ENCODE peak calls at places on chromosomes 1 and 21, in nine cellular contexts. A, H, X, N, Y, B, J, M and V are unnamed samples.
A peak's percentile ranks its signal among the peaks of the same experiment; 100 is the strongest.

GRCh38 chr1:59422921-59423575 is 126.2 kb downstream of the FGGY start:
- DNase-seq in A (peak; percentile 59), H (peak; percentile 70), X (peak; percentile 92), N (peak; percentile 54), Y (peak; percentile 92), B (peak; percentile 82), J (no peak), M (no peak), V (no peak)

GRCh38 chr1:116881879-116882520 is 27.7 kb upstream of the PTGFRN start:
- DNase-seq in A (no peak), H (peak; percentile 45), X (peak; percentile 36), N (peak; percentile 48), Y (peak; percentile 8), B (peak; percentile 89), J (peak; percentile 65), M (no peak), V (no peak)

GRCh38 chr1:96559707-96560588 is 161.6 kb upstream of the PTBP2 start:
- DNase-seq in A (peak; percentile 48), H (no peak), X (no peak), N (no peak), Y (no peak), B (peak; percentile 76), J (peak; percentile 99), M (no peak), V (peak; percentile 65)

GRCh38 chr1:17335821-17336718 is 28.1 kb downstream of the PADI4 start:
- DNase-seq in A (no peak), H (peak; percentile 44), X (peak; percentile 69), N (peak; percentile 46), Y (peak; percentile 42), B (no peak), J (peak; percentile 41), M (no peak), V (peak; percentile 85)

GRCh38 chr1:21909787-21910503 is 27.2 kb downstream of the HSPG2 start:
- DNase-seq in A (peak; percentile 58), H (peak; percentile 88), X (no peak), N (peak; percentile 69), Y (no peak), B (peak; percentile 89), J (peak; percentile 60), M (peak; percentile 66), V (peak; percentile 29)

GRCh38 chr21:19853709-19854575 is 1144.3 kb upstream of the NCAM2 start:
- DNase-seq in A (no peak), H (no peak), X (no peak), N (peak; percentile 33), Y (no peak), B (no peak), J (no peak), M (no peak), V (no peak)

GRCh38 chr1:186188004-186188539 is 187.0 kb downstream of the TPR start:
- DNase-seq in A (no peak), H (no peak), X (no peak), N (no peak), Y (no peak), B (no peak), J (peak; percentile 94), M (no peak), V (peak; percentile 74)

GRCh38 chr1:201506092-201506491 is 831 bp downstream of the CSRP1 start:
- DNase-seq in A (no peak), H (no peak), X (no peak), N (no peak), Y (no peak), B (no peak), J (no peak), M (no peak), V (no peak)

GRCh38 chr1:240234477-240235225 is 143.0 kb downstream of the FMN2 start:
- DNase-seq in A (no peak), H (no peak), X (no peak), N (no peak), Y (no peak), B (no peak), J (peak; percentile 83), M (no peak), V (no peak)

GRCh38 chr1:96596226-96596625 is 125.4 kb upstream of the PTBP2 start:
- DNase-seq in A (no peak), H (no peak), X (no peak), N (peak; percentile 39), Y (peak; percentile 63), B (no peak), J (peak; percentile 3), M (no peak), V (no peak)

GRCh38 chr1:67766117-67766978 is 66.9 kb downstream of the GNG12 start:
- DNase-seq in A (peak; percentile 51), H (peak; percentile 31), X (peak; percentile 34), N (peak; percentile 41), Y (no peak), B (peak; percentile 70), J (peak; percentile 94), M (no peak), V (no peak)

GRCh38 chr1:68459796-68460195 is 10.0 kb upstream of the RPE65 start:
- DNase-seq in A (no peak), H (no peak), X (no peak), N (no peak), Y (no peak), B (no peak), J (peak; percentile 37), M (no peak), V (no peak)

GRCh38 chr1:155062702-155063411 is 683 bp upstream of the EFNA4 start:
- DNase-seq in A (no peak), H (peak; percentile 35), X (peak; percentile 69), N (no peak), Y (peak; percentile 38), B (no peak), J (peak; percentile 33), M (peak; percentile 83), V (peak; percentile 64)

GRCh38 chr1:229436178-229436577 is 2.3 kb upstream of the ACTA1 start:
- DNase-seq in A (no peak), H (peak; percentile 16), X (no peak), N (no peak), Y (no peak), B (no peak), J (no peak), M (no peak), V (no peak)

GRCh38 chr1:101460709-101461108 is 223.9 kb downstream of the S1PR1 start:
- DNase-seq in A (no peak), H (no peak), X (no peak), N (no peak), Y (no peak), B (no peak), J (no peak), M (no peak), V (no peak)

GRCh38 chr1:236848274-236848925 is 53.3 kb downstream of the MTR start:
- DNase-seq in A (no peak), H (no peak), X (no peak), N (no peak), Y (no peak), B (no peak), J (no peak), M (no peak), V (no peak)

GRCh38 chr1:177122869-177123268 is 41.6 kb downstream of the ASTN1 start:
- DNase-seq in A (no peak), H (no peak), X (no peak), N (no peak), Y (no peak), B (no peak), J (no peak), M (no peak), V (no peak)

GRCh38 chr1:145740269-145740668 is 21.0 kb downstream of the CD160 start:
- DNase-seq in A (no peak), H (no peak), X (no peak), N (no peak), Y (no peak), B (no peak), J (peak; percentile 98), M (no peak), V (no peak)

GRCh38 chr1:43868741-43869067 is 64.9 kb upstream of the ARTN start:
- DNase-seq in A (no peak), H (peak; percentile 86), X (no peak), N (no peak), Y (no peak), B (no peak), J (peak; percentile 83), M (no peak), V (no peak)

GRCh38 chr1:203325004-203325417 is 19.7 kb downstream of the BTG2 start:
- DNase-seq in A (no peak), H (no peak), X (no peak), N (peak; percentile 53), Y (no peak), B (no peak), J (no peak), M (peak; percentile 77), V (no peak)

DNA sequence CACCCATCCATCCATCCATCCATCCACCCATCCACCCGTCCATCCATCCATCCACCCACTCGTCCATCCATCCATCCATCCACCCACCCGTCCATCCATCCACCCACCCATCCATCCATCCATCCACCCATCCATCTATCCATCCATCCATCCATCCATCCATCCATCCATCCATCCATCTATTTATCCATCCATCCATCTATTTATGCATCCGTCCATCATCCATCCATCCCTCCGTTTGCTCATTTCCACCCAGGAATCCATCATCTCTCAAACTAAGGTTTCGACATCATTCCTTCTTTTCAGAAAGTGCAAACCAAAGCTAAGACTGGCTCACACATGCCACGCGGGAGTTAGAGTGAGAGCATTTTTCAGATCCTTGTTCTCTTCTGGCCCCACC is 52.8 kb upstream of the POFUT2 start:
- DNase-seq in A (no peak), H (no peak), X (no peak), N (no peak), Y (no peak), B (no peak), J (no peak), M (peak; percentile 1), V (no peak)
- H3K4me3 ChIP-seq in A (no peak overlapping the region), H (no peak overlapping the region), X (no peak overlapping the region), N (no peak overlapping the region), Y (no peak overlapping the region), B (no peak overlapping the region), J (no peak overlapping the region), M (no peak overlapping the region), V (no peak overlapping the region)

DNA sequence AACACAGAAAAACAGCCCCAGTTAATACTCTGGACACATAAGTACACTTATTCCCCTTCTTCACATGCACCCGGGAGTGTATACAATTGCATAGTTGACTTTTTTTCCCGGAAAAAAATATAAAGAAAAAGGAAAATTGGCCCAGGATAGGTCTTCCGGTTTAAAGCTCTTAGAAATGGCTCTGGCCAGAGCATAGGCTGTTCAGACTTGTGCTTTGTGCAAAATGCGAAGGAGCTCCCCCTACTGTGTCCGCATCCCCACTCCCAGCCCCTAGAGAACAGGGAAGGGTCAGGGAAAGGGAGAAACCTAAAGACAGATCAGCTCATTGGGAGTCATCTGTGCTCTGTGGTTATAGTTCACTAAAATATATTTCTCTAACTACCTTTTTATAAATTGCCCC is 5.5 kb upstream of the MTMR11 start:
- DNase-seq in A (no peak), H (peak; percentile 44), X (no peak), N (no peak), Y (peak; percentile 56), B (no peak), J (peak; percentile 41), M (no peak), V (no peak)
- TF ChIP-seq CTCF in A (peak; percentile 15), H (peak; percentile 51), X (no peak), N (no peak), Y (peak; percentile 64), B (peak; percentile 54), J (peak; percentile 35), M (no peak), V (peak; percentile 44)

GRCh38 chr1:112391603-112391940 is 4.4 kb upstream of the CTTNBP2NL start:
- DNase-seq in A (no peak), H (no peak), X (no peak), N (no peak), Y (no peak), B (no peak), J (no peak), M (no peak), V (no peak)
- H3K9me3 ChIP-seq in A (no peaks in the 10 kb centered on the region), H (no peaks in the 10 kb centered on the region), X (no peaks in the 10 kb centered on the region), N (no peaks in the 10 kb centered on the region), Y (no peaks in the 10 kb centered on the region), B (no peaks in the 10 kb centered on the region), J (no peaks in the 10 kb centered on the region), M (no peaks in the 10 kb centered on the region), V (no peaks in the 10 kb centered on the region)

GRCh38 chr1:1630191-1630964 is 1.6 kb upstream of the MMP23B start:
- DNase-seq in A (no peak), H (peak; percentile 63), X (peak; percentile 69), N (peak; percentile 81), Y (no peak), B (peak; percentile 73), J (no peak), M (peak; percentile 94), V (peak; percentile 66)
- H3K4me3 ChIP-seq in A (peak overlapping the region; percentile 74), H (peak overlapping the region; percentile 39), X (peak overlapping the region; percentile 23), N (peak overlapping the region; percentile 24), Y (no peak overlapping the region), B (peak overlapping the region; percentile 6), J (no peak overlapping the region), M (no peak overlapping the region), V (no peak overlapping the region)